ENCODE peak calls at places on chromosome 12, in four cellular contexts. G is GM12878, I is thoracic aorta, D is pancreas. L is an unnamed sample. For H3K4me1, the result is how much of the 10 kb centered on the place peaks cover.

GRCh38 chr12:113136128-113136989 is 798 bp upstream of the RASAL1 start:
- DNase-seq in G (no peak), D (no peak), I (no peak), L (no peak)

GRCh38 chr12:109739747-109740693 is 26.4 kb downstream of the FAM222A start:
- DNase-seq in I (no peak), G (no peak), D (peak), L (no peak)

GRCh38 chr12:105418232-105418631 is 87.7 kb downstream of the C12orf75 start:
- DNase-seq in D (no peak), I (no peak), G (no peak), L (no peak)

GRCh38 chr12:116093915-116094314 is 183.6 kb downstream of the MED13L start:
- DNase-seq in I (no peak), G (no peak), D (no peak), L (no peak)

GRCh38 chr12:3418609-3419469 is 72.2 kb upstream of the PRMT8 start:
- DNase-seq in G (no peak), D (no peak), I (no peak), L (peak)

GRCh38 chr12:131894981-131895639 is 688 bp downstream of the ULK1 start:
- DNase-seq in I (no peak), D (peak), G (no peak), L (no peak)

GRCh38 chr12:86660488-86661171 is 404.4 kb upstream of the MGAT4C start:
- DNase-seq in G (no peak), D (no peak), I (no peak), L (no peak)

GRCh38 chr12:89756638-89757321 is 48.1 kb upstream of the ATP2B1 start:
- DNase-seq in I (no peak), D (no peak), G (peak), L (no peak)

GRCh38 chr12:95548056-95548538 is 3.2 kb downstream of the USP44 start:
- DNase-seq in D (peak), G (no peak), I (no peak), L (peak)

GRCh38 chr12:128675576-128675975 is 148.2 kb downstream of the SLC15A4 start:
- DNase-seq in I (no peak), G (no peak), D (no peak), L (no peak)

GRCh38 chr12:104517880-104518279 is 61.1 kb downstream of the CHST11 start:
- DNase-seq in G (no peak), I (no peak), D (no peak), L (no peak)

GRCh38 chr12:28027328-28027727 is 54.8 kb upstream of the PTHLH start:
- DNase-seq in I (no peak), G (no peak), D (no peak), L (no peak)

GRCh38 chr12:8508912-8509841 is 4.1 kb upstream of the CLEC4D start:
- DNase-seq in D (no peak), G (no peak), I (no peak), L (no peak)

GRCh38 chr12:29717540-29718100 is 66.1 kb downstream of the TMTC1 start:
- DNase-seq in I (no peak), G (no peak), D (no peak), L (no peak)

GRCh38 chr12:93836616-93837260 is 159.6 kb downstream of the CRADD start:
- DNase-seq in I (no peak), D (no peak), G (no peak), L (no peak)

GRCh38 chr12:18430425-18431048 is 169.2 kb downstream of the PIK3C2G start:
- DNase-seq in I (no peak), D (peak), G (no peak), L (peak)

GRCh38 chr12:66196806-66197205 is 7.8 kb downstream of the IRAK3 start:
- DNase-seq in D (no peak), G (peak), I (no peak), L (no peak)

GRCh38 chr12:128813883-128814282 is 9.9 kb downstream of the SLC15A4 start:
- DNase-seq in D (no peak), G (no peak), I (no peak), L (no peak)

GRCh38 chr12:111194703-111195051 is 174.2 kb downstream of the PHETA1 start:
- DNase-seq in D (no peak), G (no peak), I (no peak), L (no peak)

GRCh38 chr12:88509851-88510250 is 70.4 kb downstream of the KITLG start:
- DNase-seq in G (no peak), I (no peak), D (no peak), L (no peak)

GRCh38 chr12:117020536-117021220 is 78.5 kb downstream of the TESC start:
- DNase-seq in G (no peak), I (no peak), D (no peak), L (no peak)

GRCh38 chr12:15590180-15590826 is 198.9 kb downstream of the EPS8 start:
- DNase-seq in G (peak), D (peak), I (no peak), L (peak)

GRCh38 chr12:9073077-9073476 is 42.6 kb downstream of the A2M start:
- DNase-seq in D (no peak), G (no peak), I (no peak), L (no peak)

GRCh38 chr12:14873440-14874185 is 12.0 kb downstream of the MGP start:
- DNase-seq in G (no peak), I (no peak), D (no peak), L (no peak)

GRCh38 chr12:52307836-52308806 is 13.1 kb downstream of the KRT83 start:
- DNase-seq in D (peak), I (no peak), G (no peak), L (peak)

GRCh38 chr12:12486661-12487240 is 75.9 kb downstream of the DUSP16 start:
- DNase-seq in G (peak), I (no peak), D (peak), L (no peak)

GRCh38 chr12:109673379-109673778 is 40.2 kb upstream of the FAM222A start:
- DNase-seq in D (no peak), I (no peak), G (no peak), L (no peak)

GRCh38 chr12:80041691-80042090 is 57.6 kb upstream of the OTOGL start:
- DNase-seq in D (no peak), I (no peak), G (no peak), L (no peak)

GRCh38 chr12:48973531-48973930 is 2.0 kb upstream of the WNT10B start:
- DNase-seq in D (no peak), I (no peak), G (no peak), L (no peak)

GRCh38 chr12:43621262-43621661 is 69.3 kb upstream of the ADAMTS20 start:
- DNase-seq in D (no peak), I (no peak), G (no peak), L (no peak)

GRCh38 chr12:52524898-52525591 is 4.9 kb upstream of the KRT5 start:
- DNase-seq in D (no peak), G (no peak), I (no peak), L (no peak)

DNA sequence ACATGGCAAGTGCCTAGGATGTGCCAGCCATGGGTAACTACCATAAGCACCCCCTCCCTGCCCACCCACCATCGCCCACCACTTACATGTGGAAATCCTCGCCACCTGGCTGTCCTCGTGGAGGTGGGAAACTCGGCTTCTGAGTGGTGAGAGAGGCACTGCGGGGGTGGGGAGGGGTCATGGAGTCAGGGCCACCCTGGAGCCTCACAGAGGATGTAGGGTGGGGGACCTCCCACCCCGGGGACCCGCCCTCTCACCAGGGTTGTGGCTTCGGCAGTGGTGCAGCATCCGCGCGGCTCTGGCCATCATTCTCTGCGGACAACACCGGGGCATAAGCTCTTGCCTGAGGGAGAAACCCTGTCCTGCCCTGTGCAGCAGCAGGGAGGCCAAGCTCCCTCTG is 12.6 kb upstream of the ENDOU start:
- DNase-seq in I (no peak), D (no peak), G (no peak), L (no peak)
- H3K4me1 ChIP-seq in I (under half), D (under half), G (under half), L (under half)

GRCh38 chr12:51195841-51196240 is 22.0 kb downstream of the POU6F1 start:
- DNase-seq in I (no peak), D (no peak), G (no peak), L (no peak)

GRCh38 chr12:51191516-51192283 is 18.8 kb upstream of the TFCP2 start:
- DNase-seq in G (no peak), D (no peak), I (no peak), L (no peak)

GRCh38 chr12:51189790-51190355 is 16.9 kb upstream of the TFCP2 start:
- DNase-seq in I (no peak), D (no peak), G (no peak), L (no peak)

GRCh38 chr12:51190820-51191219 is 17.9 kb upstream of the TFCP2 start:
- DNase-seq in G (no peak), D (no peak), I (no peak), L (no peak)

DNA sequence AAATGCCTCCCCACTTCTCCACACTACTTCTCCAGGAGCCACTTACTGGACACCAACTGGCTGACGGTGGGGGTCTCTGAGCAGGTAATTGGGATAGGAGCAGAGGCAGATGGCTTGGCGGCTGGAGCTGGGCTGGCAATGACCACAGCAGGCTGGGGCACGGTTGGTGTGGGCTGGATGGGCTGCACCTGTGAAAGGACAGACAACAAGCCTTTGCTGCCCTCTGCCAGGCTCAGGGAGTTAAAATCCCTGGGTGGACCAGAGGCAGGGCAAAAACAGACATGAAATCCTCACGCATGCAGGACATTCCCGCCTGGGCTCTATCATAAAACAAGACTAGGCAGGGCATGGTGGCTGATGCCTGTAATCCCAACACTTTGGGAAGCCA is 19.3 kb upstream of the TFCP2 start:
- DNase-seq in G (no peak), I (no peak), D (no peak), L (no peak)
- TF ChIP-seq CTCF in G (no peak), I (no peak), D (no peak), L (no peak)

DNA sequence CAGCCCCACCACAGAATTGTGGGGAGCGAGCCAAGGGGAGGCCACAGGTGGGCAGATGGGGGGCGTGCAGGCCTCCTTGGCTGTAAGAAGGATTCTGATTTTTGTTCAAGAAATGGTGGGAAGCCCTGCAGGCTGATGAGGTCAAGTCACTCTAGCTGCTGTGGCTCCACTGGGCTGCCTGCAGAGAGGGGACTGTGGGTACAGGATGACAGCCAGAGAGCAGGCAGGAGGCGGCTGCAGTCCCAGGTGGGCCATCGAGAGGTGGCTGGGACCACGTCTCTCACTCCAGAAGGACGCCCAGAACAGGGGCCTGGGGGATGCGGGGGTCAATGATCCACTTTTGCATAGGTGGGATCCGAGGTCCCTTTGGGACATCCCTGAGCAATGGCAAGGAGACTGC is 9.1 kb downstream of the NCOR2 start:
- DNase-seq in G (no peak), D (no peak), I (no peak), L (no peak)
- H3K4me1 ChIP-seq in G (under half), D (under half), I (under half), L (under half)

GRCh38 chr12:122752464-122753212 is at the start of gene DENR:
- DNase-seq in I (peak), D (peak), G (peak), L (peak)
- TF ChIP-seq CTCF in I (peak), D (peak), G (peak), L (peak)

GRCh38 chr12:6548556-6549378 is 7.1 kb downstream of the IFFO1 start:
- DNase-seq in D (no peak), G (no peak), I (no peak), L (no peak)
- H3K4me1 ChIP-seq in D (under half), G (under half), I (half or more), L (under half)

DNA sequence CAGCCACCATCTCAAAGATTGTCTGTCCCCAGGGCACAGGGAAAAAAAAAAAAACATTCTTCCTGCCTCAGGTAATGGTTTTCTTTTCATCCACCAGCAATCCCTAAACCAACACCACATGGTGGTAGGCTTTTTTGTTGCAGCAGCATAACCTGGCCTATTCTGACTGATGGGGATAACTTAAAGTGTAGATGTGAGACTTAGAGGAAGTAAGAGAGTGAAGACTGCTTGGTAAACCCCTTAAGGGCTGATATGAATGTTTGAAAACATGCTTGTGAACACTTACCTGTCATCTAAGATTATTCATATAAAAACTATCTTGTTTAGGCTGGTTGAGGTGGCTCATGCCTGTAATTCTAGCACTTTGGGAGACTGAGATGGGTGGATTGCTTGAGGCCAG is 130.2 kb upstream of the RAP1B start:
- DNase-seq in I (no peak), G (no peak), D (no peak), L (no peak)
- TF ChIP-seq CTCF in I (no peak), G (no peak), D (no peak), L (no peak)